ENCODE peak calls at places on chromosome 2, in six cellular contexts. A is type B pancreatic cell, R is skeletal muscle cell, P is lower lobe of right lung, B is frontal cortex, U is GDM1. I is an unnamed sample.

GRCh38 chr2:162074937-162075688 is 1.1 kb upstream of the DPP4 start:
- DNase-seq in R (no peak), P (no peak), B (no peak), A (no peak), U (no peak), I (no peak)

GRCh38 chr2:175251425-175252041 is 70.0 kb upstream of the ATP5MC3 start:
- DNase-seq in R (no peak), P (no peak), B (no peak), A (no peak), U (no peak), I (peak; percentile 20)

GRCh38 chr2:3637311-3637675 is 20.7 kb upstream of the ALLC start:
- DNase-seq in A (no peak), B (no peak), P (no peak), U (no peak), R (no peak), I (no peak)

GRCh38 chr2:54966165-54966819 is 84.0 kb downstream of the RTN4 start:
- DNase-seq in P (no peak), U (no peak), B (no peak), A (no peak), R (no peak), I (no peak)

GRCh38 chr2:63846487-63846886 is 4.8 kb downstream of the UGP2 start:
- DNase-seq in P (no peak), U (no peak), A (no peak), R (no peak), B (no peak), I (no peak)

GRCh38 chr2:166411473-166412230 is 35.9 kb upstream of the SCN9A start:
- DNase-seq in A (no peak), R (no peak), P (no peak), U (no peak), B (no peak), I (peak; percentile 50)

GRCh38 chr2:27889774-27890145 is 427 bp downstream of the RBKS start:
- DNase-seq in A (no peak), B (no peak), P (no peak), R (no peak), U (no peak), I (no peak)

GRCh38 chr2:79711098-79711497 is 198.2 kb downstream of the CTNNA2 start:
- DNase-seq in B (no peak), A (no peak), P (no peak), R (no peak), U (no peak), I (no peak)

GRCh38 chr2:185857676-185858075 is 119.1 kb downstream of the FSIP2 start:
- DNase-seq in A (no peak), P (no peak), R (peak; percentile 64), U (no peak), B (no peak), I (no peak)

GRCh38 chr2:118348380-118349024 is 260.2 kb downstream of the INSIG2 start:
- DNase-seq in B (no peak), U (no peak), P (no peak), A (no peak), R (no peak), I (no peak)

GRCh38 chr2:7812231-7812995 is 869.4 kb upstream of the ID2 start:
- DNase-seq in U (no peak), B (no peak), A (no peak), R (no peak), P (no peak), I (no peak)

GRCh38 chr2:9693138-9693520 is 62.3 kb upstream of the YWHAQ start:
- DNase-seq in R (no peak), A (no peak), B (no peak), U (peak; percentile 37), P (no peak), I (no peak)